ENCODE peak calls at places on chromosomes 16 and 17, in four cellular contexts. U is IMR-90, S is neuronal stem cell, B is GM23248. C is an unnamed sample.
A peak's percentile ranks its signal among the peaks of the same experiment; 100 is the strongest.

GRCh38 chr16:10940501-10941079 is 1.7 kb downstream of the DEXI start:
- DNase-seq in U (peak; percentile 34), B (peak; percentile 53), S (no peak), C (peak; percentile 59)

GRCh38 chr16:48613061-48613957 is 3.3 kb upstream of the N4BP1 start:
- DNase-seq in S (no peak), B (peak; percentile 49), U (peak; percentile 90), C (peak; percentile 64)

GRCh38 chr17:55704412-55704811 is 18.3 kb downstream of the TMEM100 start:
- DNase-seq in B (no peak), S (no peak), U (no peak), C (no peak)

GRCh38 chr16:66617728-66618127 is 13.2 kb downstream of the CMTM3 start:
- DNase-seq in B (no peak), S (no peak), U (no peak), C (no peak)

GRCh38 chr16:10583269-10583668 is 2.9 kb upstream of the EMP2 start:
- DNase-seq in S (no peak), B (no peak), U (no peak), C (no peak)

GRCh38 chr16:87366288-87366687 is 17.3 kb downstream of the FBXO31 start:
- DNase-seq in S (no peak), U (no peak), B (no peak), C (no peak)

GRCh38 chr16:35598696-35599332 is 2139.4 kb downstream of the TP53TG3F start:
- DNase-seq in U (no peak), S (no peak), B (no peak), C (no peak)

GRCh38 chr17:80967404-80967872 is 24.2 kb upstream of the CHMP6 start:
- DNase-seq in B (no peak), U (no peak), S (no peak), C (no peak)

GRCh38 chr16:27475561-27475960 is 73.6 kb downstream of the IL21R start:
- DNase-seq in B (peak; percentile 87), S (no peak), U (peak; percentile 95), C (peak; percentile 76)

GRCh38 chr17:78379134-78379497 is 667 bp downstream of the PGS1 start:
- DNase-seq in U (peak; percentile 95), B (peak; percentile 95), S (no peak), C (peak; percentile 71)
- H3K4me1 ChIP-seq in U (peaks cover 27% of the 10 kb centered on the region), B (peaks cover 74% of the 10 kb centered on the region), S (peaks cover 25% of the 10 kb centered on the region), C (peaks cover 83% of the 10 kb centered on the region)

DNA sequence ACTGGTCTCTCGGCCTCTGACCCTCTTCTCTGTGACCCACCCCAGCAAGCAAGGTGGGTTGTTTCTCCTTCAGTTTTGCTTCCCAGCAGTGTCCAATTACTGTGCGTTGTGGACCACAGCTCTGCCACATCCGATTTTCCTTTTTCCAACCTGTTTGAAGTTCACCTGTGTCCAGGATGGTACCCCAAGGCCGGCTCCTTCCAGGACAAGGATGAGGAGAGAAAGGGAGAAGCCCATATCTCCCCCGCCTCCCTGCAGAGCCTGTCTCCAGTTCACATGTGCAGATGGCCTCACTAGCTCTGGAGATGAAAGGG is 13.5 kb downstream of the NMRAL1 start:
- DNase-seq in S (no peak), B (no peak), U (no peak), C (no peak)
- H3K9ac ChIP-seq in S (no peak overlapping the region), B (no peak overlapping the region), U (no peak overlapping the region), C (no peak overlapping the region)

GRCh38 chr17:9022553-9023388 is 1.5 kb downstream of the NTN1 start:
- DNase-seq in S (peak; percentile 40), B (peak; percentile 55), U (no peak), C (no peak)
- H3K4me3 ChIP-seq in S (peak overlapping the region; percentile 81), B (peak overlapping the region; percentile 70), U (no peak overlapping the region), C (peak overlapping the region; percentile 72)

GRCh38 chr17:4789951-4790704 is 1.4 kb downstream of the GLTPD2 start:
- DNase-seq in S (peak; percentile 83), B (peak; percentile 97), U (peak; percentile 93), C (peak; percentile 94)
- H3K4me1 ChIP-seq in S (peaks cover 4% of the 10 kb centered on the region), B (peaks cover 19% of the 10 kb centered on the region), U (peaks cover 5% of the 10 kb centered on the region), C (peaks cover 31% of the 10 kb centered on the region)

DNA sequence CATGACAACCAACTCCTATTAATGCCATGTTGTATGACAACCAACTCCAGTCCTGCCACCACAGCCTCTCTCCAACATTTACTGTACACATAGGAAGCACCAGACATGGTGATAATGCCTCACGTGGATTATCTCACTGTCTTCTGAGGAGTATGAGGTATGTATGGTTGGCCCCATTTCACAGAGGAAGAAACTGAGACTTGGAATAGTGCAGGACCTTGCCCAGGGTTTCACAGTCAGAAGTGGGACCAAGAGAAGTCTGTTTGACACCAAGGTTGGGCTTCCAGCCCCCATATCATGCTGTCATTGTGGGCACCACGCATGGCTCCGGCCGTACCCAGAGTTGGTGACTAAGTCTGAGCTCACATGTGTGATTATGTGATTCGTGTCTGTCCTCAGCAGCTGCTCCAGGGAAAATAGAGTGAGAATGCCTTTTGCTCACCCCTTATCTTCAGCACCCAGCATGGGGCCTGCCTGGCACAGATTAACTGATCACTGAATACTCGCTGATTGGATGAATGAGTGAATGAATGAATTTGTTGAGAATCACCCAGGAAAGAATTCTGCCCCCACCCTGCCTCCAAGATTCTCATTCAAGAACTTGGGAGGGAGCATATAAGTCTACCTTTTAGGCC is 204.1 kb upstream of the NLRP1 start:
- DNase-seq in S (no peak), B (peak; percentile 63), U (peak; percentile 75), C (no peak)
- H3K9ac ChIP-seq in S (no peak overlapping the region), B (no peak overlapping the region), U (no peak overlapping the region), C (no peak overlapping the region)

GRCh38 chr17:82332669-82333278 is 792 bp downstream of the SECTM1 start:
- DNase-seq in U (peak; percentile 55), B (peak; percentile 84), S (no peak), C (peak; percentile 65)
- H3K4me3 ChIP-seq in U (peak overlapping the region; percentile 67), B (peak overlapping the region; percentile 78), S (peak overlapping the region; percentile 55), C (peak overlapping the region; percentile 77)

GRCh38 chr17:17770371-17771059 is 66.3 kb downstream of the SREBF1 start:
- DNase-seq in B (no peak), U (no peak), S (no peak), C (no peak)
- H3K4me1 ChIP-seq in B (no peaks in the 10 kb centered on the region), U (peaks cover 52% of the 10 kb centered on the region), S (peaks cover 49% of the 10 kb centered on the region), C (peaks cover 8% of the 10 kb centered on the region)

GRCh38 chr17:59565959-59566324 is 532 bp downstream of the DHX40 start:
- DNase-seq in U (peak; percentile 86), B (peak; percentile 91), S (peak; percentile 45), C (peak; percentile 83)
- H3K9ac ChIP-seq in U (peak overlapping the region; percentile 65), B (peak overlapping the region; percentile 92), S (peak overlapping the region; percentile 92), C (peak overlapping the region; percentile 87)

GRCh38 chr17:39696731-39697130 is 3.1 kb upstream of the ERBB2 start:
- DNase-seq in U (no peak), S (no peak), B (no peak), C (no peak)

GRCh38 chr17:39699818-39700147 is at the start of gene ERBB2:
- DNase-seq in B (peak; percentile 84), U (peak; percentile 73), S (no peak), C (peak; percentile 93)

GRCh38 chr17:39697961-39698360 is 1.9 kb upstream of the ERBB2 start:
- DNase-seq in U (no peak), S (no peak), B (no peak), C (no peak)

GRCh38 chr17:39694593-39694992 is 5.3 kb upstream of the ERBB2 start:
- DNase-seq in B (no peak), S (no peak), U (no peak), C (no peak)

GRCh38 chr17:39695089-39695474 is 4.8 kb upstream of the ERBB2 start:
- DNase-seq in B (no peak), S (no peak), U (no peak), C (no peak)
- H3K4me3 ChIP-seq in B (no peak overlapping the region), S (no peak overlapping the region), U (no peak overlapping the region), C (no peak overlapping the region)

DNA sequence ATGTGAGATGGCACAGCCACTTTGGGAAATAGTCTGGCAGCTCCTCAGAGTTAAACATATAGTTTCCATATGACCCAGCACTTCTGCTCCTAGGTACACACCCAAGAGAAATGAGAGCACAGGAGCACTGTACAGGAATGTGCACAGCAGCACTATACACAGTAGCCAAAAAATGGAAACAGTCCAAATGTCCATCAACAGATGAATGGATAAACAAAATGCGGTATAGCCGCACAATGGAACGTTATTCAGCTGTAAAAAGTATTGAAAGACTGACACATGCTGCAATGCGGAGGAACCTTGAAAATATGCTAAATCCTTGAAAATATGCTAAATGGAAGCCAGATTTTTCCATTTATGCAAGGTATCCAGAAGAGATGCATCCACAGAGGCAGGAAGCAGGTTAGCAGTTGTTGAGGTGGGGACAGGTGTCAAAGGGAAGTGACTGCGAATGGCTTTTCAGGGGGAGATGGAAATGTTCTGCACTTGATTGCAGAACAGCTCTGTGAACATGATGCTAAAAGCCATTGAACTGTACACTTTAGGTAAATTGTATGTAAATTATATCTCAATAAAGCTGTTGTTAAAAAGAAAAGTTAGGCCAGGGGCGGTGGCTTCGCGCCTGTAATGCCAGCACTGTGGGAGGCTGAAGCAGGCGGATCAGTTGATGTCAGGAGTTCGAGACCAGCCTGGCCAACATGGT is 80.7 kb downstream of the MPRIP start:
- DNase-seq in U (no peak), S (no peak), B (no peak), C (no peak)
- H3K4me1 ChIP-seq in U (peaks cover 35% of the 10 kb centered on the region), S (peaks cover 15% of the 10 kb centered on the region), B (peaks cover 24% of the 10 kb centered on the region), C (peaks cover 29% of the 10 kb centered on the region)